ENCODE peak calls at places on chromosomes 16 and 17, in nine cellular contexts. One of them, this sample, is unnamed.

GRCh38 chr17:2337811-2338657 is 733 bp downstream of the SGSM2 start:
- DNase-seq in nephron progenitor cell: peak
- DNase-seq in cardiac fibroblast: peak
- DNase-seq in heart right ventricle: peak
- DNase-seq in AG10803: peak
- DNase-seq in A549: peak
- DNase-seq in esophagus muscularis mucosa: no peak
- DNase-seq in endothelial cell of umbilical vein: peak
- DNase-seq in thoracic aorta: no peak
- DNase-seq in this sample: peak

GRCh38 chr16:66399930-66400329 is 27.2 kb upstream of the BEAN1 start:
- DNase-seq in A549: no peak
- DNase-seq in endothelial cell of umbilical vein: no peak
- DNase-seq in esophagus muscularis mucosa: no peak
- DNase-seq in nephron progenitor cell: peak
- DNase-seq in cardiac fibroblast: peak
- DNase-seq in AG10803: no peak
- DNase-seq in thoracic aorta: no peak
- DNase-seq in heart right ventricle: peak
- DNase-seq in this sample: no peak

GRCh38 chr17:68792042-68792685 is 163.0 kb downstream of the ABCA8 start:
- DNase-seq in thoracic aorta: no peak
- DNase-seq in esophagus muscularis mucosa: no peak
- DNase-seq in AG10803: peak
- DNase-seq in heart right ventricle: no peak
- DNase-seq in nephron progenitor cell: no peak
- DNase-seq in endothelial cell of umbilical vein: no peak
- DNase-seq in cardiac fibroblast: peak
- DNase-seq in A549: no peak
- DNase-seq in this sample: no peak

GRCh38 chr17:45386180-45386579 is 46.5 kb downstream of the ARHGAP27 start:
- DNase-seq in thoracic aorta: no peak
- DNase-seq in A549: no peak
- DNase-seq in cardiac fibroblast: no peak
- DNase-seq in heart right ventricle: no peak
- DNase-seq in AG10803: no peak
- DNase-seq in endothelial cell of umbilical vein: no peak
- DNase-seq in esophagus muscularis mucosa: no peak
- DNase-seq in nephron progenitor cell: no peak
- DNase-seq in this sample: no peak

GRCh38 chr17:30922235-30922993 is 669 bp downstream of the ADAP2 start:
- DNase-seq in thoracic aorta: no peak
- DNase-seq in cardiac fibroblast: peak
- DNase-seq in AG10803: no peak
- DNase-seq in endothelial cell of umbilical vein: no peak
- DNase-seq in esophagus muscularis mucosa: no peak
- DNase-seq in heart right ventricle: peak
- DNase-seq in A549: no peak
- DNase-seq in nephron progenitor cell: peak
- DNase-seq in this sample: no peak

GRCh38 chr16:72372646-72373045 is 200.7 kb upstream of the PMFBP1 start:
- DNase-seq in AG10803: no peak
- DNase-seq in nephron progenitor cell: no peak
- DNase-seq in heart right ventricle: no peak
- DNase-seq in cardiac fibroblast: peak
- DNase-seq in endothelial cell of umbilical vein: no peak
- DNase-seq in A549: no peak
- DNase-seq in thoracic aorta: no peak
- DNase-seq in esophagus muscularis mucosa: no peak
- DNase-seq in this sample: no peak

GRCh38 chr16:12255473-12255872 is 278.9 kb downstream of the SNX29 start:
- DNase-seq in A549: no peak
- DNase-seq in endothelial cell of umbilical vein: no peak
- DNase-seq in thoracic aorta: no peak
- DNase-seq in esophagus muscularis mucosa: no peak
- DNase-seq in cardiac fibroblast: no peak
- DNase-seq in AG10803: peak
- DNase-seq in nephron progenitor cell: no peak
- DNase-seq in heart right ventricle: no peak
- DNase-seq in this sample: no peak

GRCh38 chr16:22694887-22695382 is 119.0 kb upstream of the HS3ST2 start:
- DNase-seq in endothelial cell of umbilical vein: no peak
- DNase-seq in AG10803: peak
- DNase-seq in esophagus muscularis mucosa: no peak
- DNase-seq in thoracic aorta: peak
- DNase-seq in A549: no peak
- DNase-seq in cardiac fibroblast: peak
- DNase-seq in heart right ventricle: peak
- DNase-seq in nephron progenitor cell: no peak
- DNase-seq in this sample: no peak

GRCh38 chr17:9181640-9182039 is 160.3 kb downstream of the NTN1 start:
- DNase-seq in endothelial cell of umbilical vein: no peak
- DNase-seq in thoracic aorta: no peak
- DNase-seq in esophagus muscularis mucosa: no peak
- DNase-seq in nephron progenitor cell: no peak
- DNase-seq in heart right ventricle: no peak
- DNase-seq in AG10803: no peak
- DNase-seq in cardiac fibroblast: no peak
- DNase-seq in A549: no peak
- DNase-seq in this sample: no peak

GRCh38 chr17:49549311-49549605 is 26.4 kb upstream of the NXPH3 start:
- DNase-seq in cardiac fibroblast: no peak
- DNase-seq in A549: no peak
- DNase-seq in esophagus muscularis mucosa: no peak
- DNase-seq in thoracic aorta: no peak
- DNase-seq in heart right ventricle: no peak
- DNase-seq in endothelial cell of umbilical vein: no peak
- DNase-seq in nephron progenitor cell: no peak
- DNase-seq in AG10803: no peak
- DNase-seq in this sample: no peak

DNA sequence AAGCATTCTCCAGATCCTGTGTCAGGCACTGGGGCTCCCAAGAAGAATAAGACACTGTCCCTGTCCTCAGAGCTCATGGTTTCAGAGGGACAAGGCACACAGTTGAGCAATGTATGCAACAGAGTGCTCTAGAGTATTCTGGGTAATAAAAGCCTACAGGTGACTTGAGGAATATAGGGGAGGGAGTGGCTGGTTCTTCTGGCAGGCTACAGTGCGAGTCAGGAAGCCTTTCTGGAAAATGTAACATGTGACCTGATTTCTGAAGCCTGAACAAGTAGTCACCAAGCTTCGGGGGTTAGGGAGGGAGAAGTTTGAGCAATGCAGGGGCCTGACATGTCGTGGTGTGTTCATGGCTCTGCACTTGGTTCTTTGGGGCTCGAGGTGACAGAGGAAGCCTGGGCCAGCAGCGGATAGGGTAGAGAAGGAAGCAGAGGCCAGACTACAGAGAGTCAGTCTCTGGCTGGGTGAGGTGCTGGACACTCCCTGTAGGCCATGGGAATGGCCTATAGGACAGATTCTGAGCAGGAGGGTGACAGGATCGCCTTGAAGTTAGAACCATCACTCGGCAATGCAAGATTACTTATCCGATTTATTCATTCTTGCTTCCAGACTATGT is 16.0 kb upstream of the LRRC75A start:
- DNase-seq in esophagus muscularis mucosa: no peak
- DNase-seq in thoracic aorta: no peak
- DNase-seq in heart right ventricle: no peak
- DNase-seq in endothelial cell of umbilical vein: no peak
- DNase-seq in cardiac fibroblast: no peak
- DNase-seq in nephron progenitor cell: no peak
- DNase-seq in AG10803: no peak
- DNase-seq in A549: no peak
- DNase-seq in this sample: no peak
- TF ChIP-seq CTCF in esophagus muscularis mucosa: no peak
- TF ChIP-seq CTCF in thoracic aorta: no peak
- TF ChIP-seq CTCF in heart right ventricle: no peak
- TF ChIP-seq CTCF in endothelial cell of umbilical vein: no peak
- TF ChIP-seq CTCF in cardiac fibroblast: no peak
- TF ChIP-seq CTCF in nephron progenitor cell: no peak
- TF ChIP-seq CTCF in AG10803: no peak
- TF ChIP-seq CTCF in A549: no peak
- TF ChIP-seq CTCF in this sample: no peak

GRCh38 chr17:7184091-7184488 is 4.9 kb upstream of the ASGR1 start:
- DNase-seq in AG10803: no peak
- DNase-seq in cardiac fibroblast: no peak
- DNase-seq in heart right ventricle: no peak
- DNase-seq in A549: no peak
- DNase-seq in nephron progenitor cell: no peak
- DNase-seq in thoracic aorta: no peak
- DNase-seq in endothelial cell of umbilical vein: no peak
- DNase-seq in esophagus muscularis mucosa: no peak
- DNase-seq in this sample: no peak

GRCh38 chr17:7183433-7184090 is 4.4 kb upstream of the ASGR1 start:
- DNase-seq in nephron progenitor cell: no peak
- DNase-seq in A549: no peak
- DNase-seq in heart right ventricle: no peak
- DNase-seq in cardiac fibroblast: no peak
- DNase-seq in AG10803: no peak
- DNase-seq in esophagus muscularis mucosa: no peak
- DNase-seq in thoracic aorta: no peak
- DNase-seq in endothelial cell of umbilical vein: no peak
- DNase-seq in this sample: no peak

GRCh38 chr17:7190276-7190917 is 11.2 kb upstream of the ASGR1 start:
- DNase-seq in heart right ventricle: no peak
- DNase-seq in A549: no peak
- DNase-seq in esophagus muscularis mucosa: no peak
- DNase-seq in thoracic aorta: no peak
- DNase-seq in nephron progenitor cell: no peak
- DNase-seq in endothelial cell of umbilical vein: no peak
- DNase-seq in AG10803: no peak
- DNase-seq in cardiac fibroblast: no peak
- DNase-seq in this sample: no peak

GRCh38 chr17:7184647-7185046 is 5.5 kb upstream of the ASGR1 start:
- DNase-seq in thoracic aorta: no peak
- DNase-seq in nephron progenitor cell: no peak
- DNase-seq in endothelial cell of umbilical vein: no peak
- DNase-seq in cardiac fibroblast: no peak
- DNase-seq in A549: no peak
- DNase-seq in esophagus muscularis mucosa: no peak
- DNase-seq in heart right ventricle: no peak
- DNase-seq in AG10803: no peak
- DNase-seq in this sample: no peak

DNA sequence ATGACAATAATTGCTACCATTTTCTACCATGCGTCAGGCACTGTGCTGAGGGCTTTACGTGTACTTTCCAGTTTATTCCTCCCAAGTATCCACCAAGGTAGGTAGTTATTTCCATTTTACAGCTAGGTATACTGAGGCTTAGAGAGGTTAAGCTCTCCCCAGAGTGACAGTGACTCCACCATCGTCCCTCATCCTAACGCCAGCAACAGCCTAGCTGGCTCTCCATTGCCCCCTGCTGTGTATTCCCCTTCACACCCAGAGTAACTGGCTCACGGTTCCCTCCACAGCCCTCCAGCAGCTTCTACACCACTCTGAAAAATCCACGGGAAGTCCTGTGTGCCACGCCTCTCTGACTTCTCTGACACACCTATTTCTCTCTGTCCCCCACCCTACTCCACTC is 7.1 kb upstream of the ASGR1 start:
- DNase-seq in A549: peak
- DNase-seq in AG10803: no peak
- DNase-seq in nephron progenitor cell: no peak
- DNase-seq in esophagus muscularis mucosa: no peak
- DNase-seq in cardiac fibroblast: no peak
- DNase-seq in heart right ventricle: no peak
- DNase-seq in endothelial cell of umbilical vein: no peak
- DNase-seq in thoracic aorta: no peak
- DNase-seq in this sample: no peak
- TF ChIP-seq CTCF in A549: no peak
- TF ChIP-seq CTCF in AG10803: peak
- TF ChIP-seq CTCF in nephron progenitor cell: no peak
- TF ChIP-seq CTCF in esophagus muscularis mucosa: no peak
- TF ChIP-seq CTCF in cardiac fibroblast: peak
- TF ChIP-seq CTCF in heart right ventricle: no peak
- TF ChIP-seq CTCF in endothelial cell of umbilical vein: peak
- TF ChIP-seq CTCF in thoracic aorta: no peak
- TF ChIP-seq CTCF in this sample: peak

GRCh38 chr17:4261452-4261851 is 2.3 kb downstream of the ANKFY1 start:
- DNase-seq in AG10803: no peak
- DNase-seq in esophagus muscularis mucosa: no peak
- DNase-seq in cardiac fibroblast: no peak
- DNase-seq in nephron progenitor cell: no peak
- DNase-seq in heart right ventricle: no peak
- DNase-seq in A549: no peak
- DNase-seq in endothelial cell of umbilical vein: no peak
- DNase-seq in thoracic aorta: no peak
- DNase-seq in this sample: no peak

GRCh38 chr17:4267402-4267801 is 3.6 kb upstream of the ANKFY1 start:
- DNase-seq in esophagus muscularis mucosa: no peak
- DNase-seq in nephron progenitor cell: no peak
- DNase-seq in cardiac fibroblast: no peak
- DNase-seq in A549: no peak
- DNase-seq in endothelial cell of umbilical vein: no peak
- DNase-seq in heart right ventricle: no peak
- DNase-seq in thoracic aorta: no peak
- DNase-seq in AG10803: no peak
- DNase-seq in this sample: no peak

GRCh38 chr17:4266550-4266949 is 2.8 kb upstream of the ANKFY1 start:
- DNase-seq in cardiac fibroblast: no peak
- DNase-seq in A549: no peak
- DNase-seq in esophagus muscularis mucosa: no peak
- DNase-seq in thoracic aorta: no peak
- DNase-seq in AG10803: no peak
- DNase-seq in nephron progenitor cell: no peak
- DNase-seq in endothelial cell of umbilical vein: no peak
- DNase-seq in heart right ventricle: no peak
- DNase-seq in this sample: no peak

GRCh38 chr17:4258867-4259266 is 4.9 kb downstream of the ANKFY1 start:
- DNase-seq in AG10803: no peak
- DNase-seq in cardiac fibroblast: no peak
- DNase-seq in nephron progenitor cell: no peak
- DNase-seq in A549: no peak
- DNase-seq in endothelial cell of umbilical vein: no peak
- DNase-seq in thoracic aorta: no peak
- DNase-seq in heart right ventricle: no peak
- DNase-seq in esophagus muscularis mucosa: no peak
- DNase-seq in this sample: no peak

GRCh38 chr17:4263282-4264215 is at the start of gene ANKFY1:
- DNase-seq in heart right ventricle: peak
- DNase-seq in nephron progenitor cell: peak
- DNase-seq in thoracic aorta: peak
- DNase-seq in esophagus muscularis mucosa: peak
- DNase-seq in A549: peak
- DNase-seq in AG10803: peak
- DNase-seq in endothelial cell of umbilical vein: peak
- DNase-seq in cardiac fibroblast: peak
- DNase-seq in this sample: peak
- TF ChIP-seq CTCF in heart right ventricle: peak
- TF ChIP-seq CTCF in nephron progenitor cell: no peak
- TF ChIP-seq CTCF in thoracic aorta: no peak
- TF ChIP-seq CTCF in esophagus muscularis mucosa: peak
- TF ChIP-seq CTCF in A549: no peak
- TF ChIP-seq CTCF in AG10803: no peak
- TF ChIP-seq CTCF in endothelial cell of umbilical vein: no peak
- TF ChIP-seq CTCF in cardiac fibroblast: no peak
- TF ChIP-seq CTCF in this sample: peak

DNA sequence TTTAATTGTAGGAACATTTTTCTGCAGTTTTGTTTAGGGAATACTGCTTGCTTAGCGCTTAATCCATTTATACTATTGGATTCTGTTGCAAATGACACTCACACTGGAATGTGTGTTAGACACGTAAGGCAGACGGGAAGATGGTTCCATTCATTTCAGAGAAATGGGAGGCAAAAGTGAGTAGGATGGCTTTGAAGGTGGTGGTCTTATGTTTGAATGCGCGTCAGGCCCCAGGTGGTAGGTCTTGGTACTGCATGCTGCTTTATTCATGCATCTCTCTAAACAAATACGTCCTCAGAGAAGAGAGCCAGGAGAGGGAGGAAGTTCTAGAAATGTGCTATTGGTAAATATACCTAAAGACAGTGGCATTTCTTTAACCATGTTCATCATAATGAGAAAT is 997.6 kb upstream of the RBFOX1 start:
- DNase-seq in nephron progenitor cell: peak
- DNase-seq in esophagus muscularis mucosa: no peak
- DNase-seq in A549: peak
- DNase-seq in endothelial cell of umbilical vein: no peak
- DNase-seq in thoracic aorta: no peak
- DNase-seq in cardiac fibroblast: no peak
- DNase-seq in AG10803: no peak
- DNase-seq in heart right ventricle: no peak
- DNase-seq in this sample: no peak
- TF ChIP-seq CTCF in nephron progenitor cell: peak
- TF ChIP-seq CTCF in esophagus muscularis mucosa: no peak
- TF ChIP-seq CTCF in A549: no peak
- TF ChIP-seq CTCF in endothelial cell of umbilical vein: no peak
- TF ChIP-seq CTCF in thoracic aorta: peak
- TF ChIP-seq CTCF in cardiac fibroblast: peak
- TF ChIP-seq CTCF in AG10803: peak
- TF ChIP-seq CTCF in heart right ventricle: peak
- TF ChIP-seq CTCF in this sample: peak